ENCODE peak calls at places on chromosomes 12 and 14, in four cellular contexts. One of them, this sample, is unnamed.

GRCh38 chr12:3684449-3685051 is 68.4 kb downstream of the CRACR2A start:
- DNase-seq in fibroblast of pulmonary artery: peak
- DNase-seq in substantia nigra: no peak
- DNase-seq in SHP77: no peak
- DNase-seq in this sample: no peak

GRCh38 chr12:61487728-61488127 is 772.5 kb upstream of the USP15 start:
- DNase-seq in fibroblast of pulmonary artery: no peak
- DNase-seq in substantia nigra: no peak
- DNase-seq in SHP77: no peak
- DNase-seq in this sample: no peak

GRCh38 chr14:89731534-89731933 is 223.0 kb downstream of the EFCAB11 start:
- DNase-seq in fibroblast of pulmonary artery: no peak
- DNase-seq in substantia nigra: no peak
- DNase-seq in SHP77: no peak
- DNase-seq in this sample: no peak

GRCh38 chr12:93572712-93573551 is 457 bp downstream of the SOCS2 start:
- DNase-seq in fibroblast of pulmonary artery: peak
- DNase-seq in substantia nigra: no peak
- DNase-seq in SHP77: no peak
- DNase-seq in this sample: no peak

GRCh38 chr12:2764398-2764797 is 30.4 kb upstream of the FKBP4 start:
- DNase-seq in fibroblast of pulmonary artery: no peak
- DNase-seq in substantia nigra: no peak
- DNase-seq in SHP77: no peak
- DNase-seq in this sample: no peak

GRCh38 chr14:99667821-99668220 is 16.3 kb upstream of the CYP46A1 start:
- DNase-seq in fibroblast of pulmonary artery: no peak
- DNase-seq in substantia nigra: no peak
- DNase-seq in SHP77: no peak
- DNase-seq in this sample: no peak

GRCh38 chr12:31590730-31591307 is at the start of gene DENND5B:
- DNase-seq in fibroblast of pulmonary artery: peak
- DNase-seq in substantia nigra: peak
- DNase-seq in SHP77: peak
- DNase-seq in this sample: peak

GRCh38 chr14:34172477-34173368 is 221.8 kb upstream of the EGLN3 start:
- DNase-seq in fibroblast of pulmonary artery: no peak
- DNase-seq in substantia nigra: no peak
- DNase-seq in SHP77: no peak
- DNase-seq in this sample: no peak

GRCh38 chr12:128787827-128788226 is 35.9 kb downstream of the SLC15A4 start:
- DNase-seq in fibroblast of pulmonary artery: no peak
- DNase-seq in substantia nigra: no peak
- DNase-seq in SHP77: no peak
- DNase-seq in this sample: no peak

GRCh38 chr12:130357729-130358330 is 20.1 kb downstream of the PIWIL1 start:
- DNase-seq in fibroblast of pulmonary artery: no peak
- DNase-seq in substantia nigra: no peak
- DNase-seq in SHP77: no peak
- DNase-seq in this sample: no peak

GRCh38 chr12:67161322-67161918 is 107.7 kb upstream of the CAND1 start:
- DNase-seq in fibroblast of pulmonary artery: peak
- DNase-seq in substantia nigra: no peak
- DNase-seq in SHP77: peak
- DNase-seq in this sample: peak

GRCh38 chr14:33634631-33635030 is 316.2 kb downstream of the EGLN3 start:
- DNase-seq in fibroblast of pulmonary artery: no peak
- DNase-seq in substantia nigra: no peak
- DNase-seq in SHP77: no peak
- DNase-seq in this sample: no peak

GRCh38 chr12:107634530-107634929 is 51.1 kb upstream of the PWP1 start:
- DNase-seq in fibroblast of pulmonary artery: no peak
- DNase-seq in substantia nigra: no peak
- DNase-seq in SHP77: no peak
- DNase-seq in this sample: no peak

GRCh38 chr14:34087556-34087955 is 136.7 kb upstream of the EGLN3 start:
- DNase-seq in fibroblast of pulmonary artery: no peak
- DNase-seq in substantia nigra: no peak
- DNase-seq in SHP77: no peak
- DNase-seq in this sample: no peak

GRCh38 chr14:44966601-44967336 is 4.8 kb downstream of the TOGARAM1 start:
- DNase-seq in fibroblast of pulmonary artery: peak
- DNase-seq in substantia nigra: no peak
- DNase-seq in SHP77: no peak
- DNase-seq in this sample: no peak

GRCh38 chr14:90848944-90849731 is 32.9 kb upstream of the TTC7B start:
- DNase-seq in fibroblast of pulmonary artery: no peak
- DNase-seq in substantia nigra: no peak
- DNase-seq in SHP77: no peak
- DNase-seq in this sample: no peak

GRCh38 chr14:21405097-21405496 is 21.3 kb upstream of the SUPT16H start:
- DNase-seq in fibroblast of pulmonary artery: peak
- DNase-seq in substantia nigra: no peak
- DNase-seq in SHP77: no peak
- DNase-seq in this sample: no peak

GRCh38 chr12:81378601-81379000 is 300.7 kb downstream of the ACSS3 start:
- DNase-seq in fibroblast of pulmonary artery: no peak
- DNase-seq in substantia nigra: no peak
- DNase-seq in SHP77: no peak
- DNase-seq in this sample: no peak

GRCh38 chr12:106276032-106276728 is 26.4 kb upstream of the TCP11L2 start:
- DNase-seq in fibroblast of pulmonary artery: no peak
- DNase-seq in substantia nigra: no peak
- DNase-seq in SHP77: no peak
- DNase-seq in this sample: no peak

GRCh38 chr12:56476972-56477432 is 8.6 kb downstream of the SPRYD4 start:
- DNase-seq in fibroblast of pulmonary artery: no peak
- DNase-seq in substantia nigra: no peak
- DNase-seq in SHP77: no peak
- DNase-seq in this sample: no peak

GRCh38 chr12:3273409-3273853 is 196.3 kb downstream of the TSPAN9 start:
- DNase-seq in fibroblast of pulmonary artery: no peak
- DNase-seq in substantia nigra: no peak
- DNase-seq in SHP77: no peak
- DNase-seq in this sample: no peak

GRCh38 chr14:103711516-103712431 is 3.5 kb downstream of the XRCC3 start:
- DNase-seq in fibroblast of pulmonary artery: no peak
- DNase-seq in substantia nigra: peak
- DNase-seq in SHP77: no peak
- DNase-seq in this sample: no peak

GRCh38 chr12:12357697-12358476 is 1.0 kb downstream of the BORCS5 start:
- DNase-seq in fibroblast of pulmonary artery: no peak
- DNase-seq in substantia nigra: no peak
- DNase-seq in SHP77: no peak
- DNase-seq in this sample: peak

GRCh38 chr14:54837508-54838149 is 65.0 kb downstream of the GCH1 start:
- DNase-seq in fibroblast of pulmonary artery: no peak
- DNase-seq in substantia nigra: no peak
- DNase-seq in SHP77: no peak
- DNase-seq in this sample: no peak

GRCh38 chr14:81536125-81536771 is 2.6 kb upstream of the SEL1L start:
- DNase-seq in fibroblast of pulmonary artery: no peak
- DNase-seq in substantia nigra: no peak
- DNase-seq in SHP77: no peak
- DNase-seq in this sample: no peak

GRCh38 chr12:13278249-13278787 is 81.8 kb downstream of the EMP1 start:
- DNase-seq in fibroblast of pulmonary artery: peak
- DNase-seq in substantia nigra: peak
- DNase-seq in SHP77: peak
- DNase-seq in this sample: peak

GRCh38 chr12:13154027-13154538 is 42.4 kb upstream of the EMP1 start:
- DNase-seq in fibroblast of pulmonary artery: no peak
- DNase-seq in substantia nigra: no peak
- DNase-seq in SHP77: no peak
- DNase-seq in this sample: no peak

GRCh38 chr12:120225852-120226640 is 25.1 kb upstream of the RPLP0 start:
- DNase-seq in fibroblast of pulmonary artery: no peak
- DNase-seq in substantia nigra: no peak
- DNase-seq in SHP77: no peak
- DNase-seq in this sample: peak

GRCh38 chr12:69779928-69780327 is 41.3 kb downstream of the RAB3IP start:
- DNase-seq in fibroblast of pulmonary artery: peak
- DNase-seq in substantia nigra: no peak
- DNase-seq in SHP77: peak
- DNase-seq in this sample: peak

GRCh38 chr12:105522166-105522825 is 191.8 kb downstream of the C12orf75 start:
- DNase-seq in fibroblast of pulmonary artery: peak
- DNase-seq in substantia nigra: no peak
- DNase-seq in SHP77: no peak
- DNase-seq in this sample: no peak

GRCh38 chr12:78096909-78097597 is 266.4 kb downstream of the NAV3 start:
- DNase-seq in fibroblast of pulmonary artery: peak
- DNase-seq in substantia nigra: no peak
- DNase-seq in SHP77: no peak
- DNase-seq in this sample: no peak

GRCh38 chr14:77031680-77032482 is 3.4 kb upstream of the IRF2BPL start:
- DNase-seq in fibroblast of pulmonary artery: peak
- DNase-seq in substantia nigra: no peak
- DNase-seq in SHP77: no peak
- DNase-seq in this sample: no peak

GRCh38 chr12:52392465-52393007 is 7.1 kb upstream of the KRT84 start:
- DNase-seq in fibroblast of pulmonary artery: no peak
- DNase-seq in substantia nigra: no peak
- DNase-seq in SHP77: no peak
- DNase-seq in this sample: no peak

GRCh38 chr12:44076892-44077291 is 241.0 kb downstream of the TMEM117 start:
- DNase-seq in fibroblast of pulmonary artery: no peak
- DNase-seq in substantia nigra: no peak
- DNase-seq in SHP77: no peak
- DNase-seq in this sample: no peak

GRCh38 chr14:34713681-34714319 is 593 bp downstream of the CFL2 start:
- DNase-seq in fibroblast of pulmonary artery: peak
- DNase-seq in substantia nigra: no peak
- DNase-seq in SHP77: no peak
- DNase-seq in this sample: peak

GRCh38 chr12:509494-509893 is 49.8 kb downstream of the B4GALNT3 start:
- DNase-seq in fibroblast of pulmonary artery: peak
- DNase-seq in substantia nigra: no peak
- DNase-seq in SHP77: no peak
- DNase-seq in this sample: no peak

GRCh38 chr12:89862511-89863331 is 154.1 kb upstream of the ATP2B1 start:
- DNase-seq in fibroblast of pulmonary artery: no peak
- DNase-seq in substantia nigra: no peak
- DNase-seq in SHP77: no peak
- DNase-seq in this sample: peak

This sample was measured in germinal center.